ENCODE peak calls at places on chromosome 2, in ten cellular contexts. Z is left lung; T is AG09319; B is thyroid gland; D is foreskin fibroblast; L is heart left ventricle; V is MCF 10A; R is CD4-positive, alpha-beta T cell; P is Peyer's patch; A is brain microvascular endothelial cell. S is an unnamed sample.

GRCh38 chr2:204234879-204235278 is 298.3 kb downstream of the ICOS start:
- DNase-seq in R (no peak), P (no peak), Z (no peak), B (no peak), V (no peak), L (no peak), A (peak), D (no peak), T (no peak), S (no peak)

GRCh38 chr2:146604521-146604920 is 1240.3 kb upstream of the ACVR2A start:
- DNase-seq in Z (no peak), L (no peak), V (no peak), P (no peak), R (no peak), A (no peak), B (no peak), D (no peak), T (no peak), S (no peak)

GRCh38 chr2:58553937-58554336 is 312.8 kb upstream of the FANCL start:
- DNase-seq in B (peak), D (no peak), L (no peak), Z (no peak), V (peak), R (no peak), P (no peak), T (no peak), A (no peak), S (no peak)

GRCh38 chr2:28270456-28271146 is 122.1 kb upstream of the FOSL2 start:
- DNase-seq in T (no peak), A (no peak), P (no peak), L (no peak), Z (no peak), B (no peak), D (no peak), V (no peak), R (no peak), S (no peak)

GRCh38 chr2:226489765-226490164 is 309.9 kb downstream of the IRS1 start:
- DNase-seq in P (no peak), D (peak), R (no peak), V (peak), B (no peak), L (no peak), T (no peak), Z (no peak), A (peak), S (peak)

GRCh38 chr2:60285476-60286316 is 267.8 kb downstream of the BCL11A start:
- DNase-seq in B (no peak), P (no peak), V (peak), L (no peak), Z (no peak), D (no peak), R (no peak), T (no peak), A (no peak), S (peak)

GRCh38 chr2:178796079-178796677 is 11.0 kb downstream of the TTN start:
- DNase-seq in P (no peak), B (no peak), R (no peak), L (no peak), V (peak), A (no peak), Z (no peak), D (peak), T (peak), S (peak)

GRCh38 chr2:190996338-190996946 is 17.5 kb downstream of the STAT1 start:
- DNase-seq in L (no peak), R (peak), V (peak), A (peak), Z (no peak), T (no peak), P (no peak), D (no peak), B (peak), S (no peak)

GRCh38 chr2:33949371-33949770 is 350.3 kb upstream of the FAM98A start:
- DNase-seq in P (no peak), D (no peak), V (no peak), B (no peak), A (no peak), L (no peak), R (no peak), T (no peak), Z (no peak), S (no peak)

GRCh38 chr2:48419884-48420511 is 110.0 kb upstream of the STON1 start:
- DNase-seq in V (no peak), B (peak), L (peak), P (no peak), R (no peak), A (no peak), D (no peak), T (no peak), Z (no peak), S (no peak)

GRCh38 chr2:236168110-236169067 is at the start of gene GBX2:
- DNase-seq in D (peak), L (peak), A (peak), V (no peak), R (no peak), Z (no peak), T (no peak), P (peak), B (peak), S (no peak)

GRCh38 chr2:42971947-42972736 is 179.8 kb upstream of the HAAO start:
- DNase-seq in T (no peak), B (no peak), A (no peak), Z (no peak), P (no peak), V (no peak), D (no peak), R (no peak), L (no peak), S (peak)

GRCh38 chr2:19883971-19884720 is 17.6 kb downstream of the TTC32 start:
- DNase-seq in B (peak), D (no peak), P (no peak), R (no peak), Z (no peak), T (no peak), V (no peak), A (no peak), L (no peak), S (no peak)

GRCh38 chr2:109674894-109675534 is 60.9 kb downstream of the SOWAHC start:
- DNase-seq in L (no peak), Z (no peak), A (no peak), R (no peak), D (no peak), P (peak), V (no peak), T (no peak), B (peak), S (no peak)

GRCh38 chr2:149164296-149164695 is 125.8 kb downstream of the LYPD6B start:
- DNase-seq in R (no peak), T (no peak), D (no peak), Z (no peak), A (no peak), V (peak), P (no peak), B (no peak), L (no peak), S (peak)

GRCh38 chr2:202771741-202772470 is 99.7 kb downstream of the ICA1L start:
- DNase-seq in Z (no peak), B (no peak), T (no peak), P (no peak), V (no peak), A (no peak), R (no peak), D (peak), L (peak), S (no peak)

GRCh38 chr2:190334479-190335224 is 8.7 kb upstream of the INPP1 start:
- DNase-seq in A (no peak), V (no peak), D (no peak), P (no peak), B (no peak), T (no peak), Z (no peak), L (no peak), R (no peak), S (no peak)

GRCh38 chr2:144694456-144694855 is 174.5 kb upstream of the ZEB2 start:
- DNase-seq in V (peak), L (no peak), Z (no peak), R (no peak), B (no peak), A (no peak), P (no peak), D (no peak), T (no peak), S (peak)

GRCh38 chr2:153971914-153972313 is 100.2 kb downstream of the GALNT13 start:
- DNase-seq in B (no peak), V (no peak), P (no peak), Z (no peak), R (no peak), T (no peak), A (no peak), D (no peak), L (no peak), S (no peak)

GRCh38 chr2:53821810-53822209 is 35.0 kb downstream of the ERLEC1 start:
- DNase-seq in B (no peak), A (no peak), L (no peak), T (no peak), D (no peak), P (no peak), R (no peak), Z (no peak), V (no peak), S (no peak)

GRCh38 chr2:85584354-85584856 is at the start of gene VAMP5:
- DNase-seq in B (no peak), A (no peak), D (no peak), P (peak), L (peak), V (no peak), R (no peak), T (no peak), Z (no peak), S (no peak)

GRCh38 chr2:194765723-194766122 is 891.3 kb upstream of the SLC39A10 start:
- DNase-seq in T (no peak), B (no peak), L (no peak), A (no peak), V (no peak), Z (no peak), D (no peak), P (no peak), R (no peak), S (no peak)
- TF ChIP-seq CTCF in T (no peak), B (no peak), L (no peak), A (no peak), V (no peak), Z (no peak), D (no peak), P (no peak), R (no peak), S (no peak)

DNA sequence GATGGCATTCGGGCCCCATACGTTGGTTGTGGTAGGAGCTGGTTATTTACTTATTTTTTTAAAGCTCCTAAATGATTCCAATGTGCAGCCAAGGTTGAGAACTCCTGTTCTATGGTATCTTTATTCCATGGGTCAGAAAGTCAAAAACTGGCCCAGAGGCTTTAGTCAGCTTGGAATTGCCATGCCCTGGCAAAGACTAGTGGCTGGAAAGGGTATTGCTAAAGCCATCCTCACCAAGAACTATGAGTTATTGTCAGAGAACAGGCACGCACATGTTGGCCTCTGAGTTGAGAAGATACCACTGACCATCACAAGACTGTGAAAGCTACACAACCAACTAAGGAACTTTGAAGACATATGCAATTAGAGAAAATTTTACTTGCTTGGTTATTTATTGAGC is 47.9 kb upstream of the ACMSD start:
- DNase-seq in B (no peak), A (no peak), D (no peak), Z (no peak), V (no peak), P (no peak), T (no peak), L (no peak), R (no peak), S (no peak)
- TF ChIP-seq CTCF in B (no peak), A (peak), D (no peak), Z (no peak), V (no peak), P (no peak), T (no peak), L (no peak), R (no peak), S (peak)

DNA sequence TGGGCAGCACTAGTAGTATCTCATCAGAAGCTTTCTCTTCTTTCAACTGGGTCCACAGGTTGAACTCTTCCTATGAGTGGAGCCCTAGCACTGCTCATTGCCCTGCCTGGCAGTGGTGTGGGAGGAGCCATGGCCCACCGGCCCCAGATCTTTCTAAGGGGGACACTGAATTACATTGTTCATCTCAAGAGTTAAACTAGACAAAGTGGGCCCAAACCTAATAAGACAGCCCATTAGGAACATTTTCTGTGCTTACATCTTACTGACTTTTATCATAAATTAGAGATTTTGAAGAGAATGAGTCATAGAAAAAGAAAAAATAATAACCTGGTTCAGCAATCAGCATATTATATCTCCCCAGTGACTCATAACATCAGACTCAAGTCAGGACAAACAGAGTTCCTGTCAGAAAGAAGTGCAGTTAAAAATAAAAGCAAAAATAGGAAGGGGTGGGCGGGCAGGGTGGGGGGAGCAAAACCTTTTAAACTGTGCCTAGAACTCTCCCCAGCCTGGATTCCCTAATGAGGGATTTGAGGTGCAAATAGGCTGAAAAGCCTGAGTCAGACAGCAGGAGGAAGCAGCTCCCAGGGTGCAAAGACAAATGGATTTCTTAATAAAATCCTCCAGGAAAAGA is 161.6 kb upstream of the TRIB2 start:
- DNase-seq in B (no peak), D (peak), P (no peak), R (no peak), Z (no peak), L (no peak), A (peak), V (peak), T (peak), S (peak)
- TF ChIP-seq CTCF in B (no peak), D (no peak), P (no peak), R (no peak), Z (no peak), L (no peak), A (peak), V (no peak), T (peak), S (peak)

DNA sequence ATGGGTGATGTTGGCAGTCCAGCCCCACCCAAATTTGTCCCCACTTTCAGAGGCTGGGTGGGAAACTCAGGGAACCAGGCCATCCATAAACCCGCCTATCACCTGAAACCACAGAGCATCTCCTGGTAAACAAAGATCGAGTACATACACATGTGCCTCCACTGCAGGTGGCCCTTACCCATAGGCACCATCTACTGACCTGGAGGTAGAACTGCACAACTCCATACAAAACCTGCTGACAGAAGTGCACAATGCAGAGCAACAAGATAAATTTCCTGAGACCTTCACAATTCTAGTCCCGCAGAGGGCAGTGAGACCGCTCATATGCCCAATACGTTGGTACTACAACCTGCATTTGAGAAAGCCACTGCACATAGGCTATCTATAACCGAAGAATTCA is 856.3 kb downstream of the SUCLG1 start:
- DNase-seq in D (no peak), B (no peak), L (no peak), T (no peak), Z (no peak), R (no peak), V (no peak), A (no peak), P (no peak), S (no peak)
- TF ChIP-seq CTCF in D (no peak), B (no peak), L (no peak), T (no peak), Z (no peak), R (no peak), V (no peak), A (no peak), P (no peak), S (no peak)

GRCh38 chr2:171217330-171217729 is 56.6 kb upstream of the TLK1 start:
- DNase-seq in D (no peak), A (no peak), B (no peak), L (no peak), T (no peak), P (no peak), Z (no peak), R (no peak), V (no peak), S (no peak)
- TF ChIP-seq CTCF in D (no peak), A (no peak), B (no peak), L (no peak), T (no peak), P (no peak), Z (no peak), R (no peak), V (no peak), S (no peak)

GRCh38 chr2:162330881-162331280 is 12.4 kb upstream of the IFIH1 start:
- DNase-seq in R (no peak), T (no peak), A (no peak), Z (no peak), V (no peak), P (no peak), D (no peak), L (no peak), B (no peak), S (peak)

GRCh38 chr2:162328424-162329157 is 10.1 kb upstream of the IFIH1 start:
- DNase-seq in Z (no peak), P (no peak), D (no peak), V (no peak), L (no peak), B (no peak), R (no peak), T (no peak), A (no peak), S (no peak)

GRCh38 chr2:162333968-162334367 is 10.0 kb upstream of the GCA start:
- DNase-seq in Z (no peak), D (no peak), L (no peak), B (peak), V (peak), R (no peak), T (no peak), A (peak), P (no peak), S (peak)
- TF ChIP-seq CTCF in Z (no peak), D (peak), L (peak), B (peak), V (peak), R (peak), T (peak), A (peak), P (peak), S (peak)

DNA sequence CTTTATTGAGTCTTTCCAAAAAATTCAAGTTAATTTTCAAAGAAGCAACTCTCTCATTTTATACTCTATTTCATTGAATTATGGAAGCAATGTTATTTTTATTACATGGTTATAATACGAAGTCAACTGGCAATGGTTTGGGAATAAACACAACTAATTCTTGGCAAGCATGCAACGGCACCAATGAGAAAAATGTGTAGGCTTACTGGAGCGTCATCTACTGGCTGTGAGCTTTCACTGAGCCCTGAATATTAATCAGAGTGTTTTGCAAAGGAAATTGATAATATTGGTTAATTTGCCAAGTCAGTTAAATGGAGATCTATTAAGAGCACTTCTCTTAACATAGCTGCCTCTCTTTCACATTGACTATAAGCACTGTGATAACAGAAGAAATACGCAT is 163.9 kb downstream of the IKZF2 start:
- DNase-seq in V (no peak), P (no peak), A (no peak), R (no peak), L (no peak), B (no peak), T (no peak), D (no peak), Z (no peak), S (no peak)
- TF ChIP-seq CTCF in V (no peak), P (no peak), A (no peak), R (no peak), L (no peak), B (no peak), T (peak), D (no peak), Z (no peak), S (peak)

GRCh38 chr2:216991563-216991962 is 131.7 kb upstream of the TNP1 start:
- DNase-seq in D (peak), P (no peak), V (no peak), T (no peak), L (no peak), B (no peak), R (no peak), A (no peak), Z (no peak), S (no peak)

GRCh38 chr2:216987176-216987809 is 127.4 kb upstream of the TNP1 start:
- DNase-seq in V (no peak), P (no peak), A (no peak), L (no peak), D (no peak), B (no peak), Z (no peak), R (no peak), T (no peak), S (no peak)

GRCh38 chr2:216992056-216992455 is 132.2 kb upstream of the TNP1 start:
- DNase-seq in R (no peak), V (no peak), Z (no peak), D (no peak), P (no peak), B (no peak), L (no peak), T (no peak), A (no peak), S (no peak)

GRCh38 chr2:216985658-216986141 is 125.8 kb upstream of the TNP1 start:
- DNase-seq in T (no peak), L (no peak), Z (no peak), R (no peak), A (no peak), P (no peak), B (peak), V (no peak), D (no peak), S (no peak)

DNA sequence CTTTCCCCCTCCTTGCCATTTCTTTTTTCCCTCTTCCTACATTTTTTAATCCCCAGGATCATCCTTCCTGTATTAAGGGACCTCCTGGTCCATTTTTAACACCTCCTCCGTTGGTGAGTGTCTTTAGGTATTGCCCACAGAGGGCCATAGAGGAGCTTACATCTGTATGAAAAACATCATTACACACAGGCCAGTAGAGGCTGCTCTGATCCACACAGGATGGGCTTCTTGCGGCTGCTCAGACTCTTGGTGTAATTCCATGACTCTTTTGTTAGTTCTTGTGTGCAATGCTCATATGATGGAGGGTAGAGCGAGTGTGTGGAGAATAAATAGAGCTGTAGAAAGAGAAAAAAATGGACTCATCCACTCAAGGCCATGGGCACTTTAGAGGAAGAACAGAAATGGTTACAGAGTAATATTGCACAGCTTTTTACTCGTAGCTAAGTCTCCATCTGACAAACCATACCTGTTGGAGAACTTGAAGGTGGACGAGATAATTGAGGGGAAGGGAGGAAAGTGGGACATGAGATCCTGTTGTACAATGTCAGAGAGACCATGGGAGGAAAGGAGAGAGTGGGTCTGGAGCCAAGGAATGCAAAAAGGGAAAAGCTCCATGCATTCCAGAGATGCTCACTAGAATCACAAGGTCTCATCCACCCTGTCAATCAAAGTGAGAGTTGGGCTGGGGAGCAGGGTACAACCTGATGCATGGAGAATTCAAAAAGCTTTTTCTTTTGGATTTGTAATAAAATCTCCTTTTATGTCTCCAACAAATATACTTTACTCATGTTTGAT is 129.7 kb upstream of the TNP1 start:
- DNase-seq in T (no peak), D (peak), B (no peak), Z (no peak), L (no peak), V (no peak), A (peak), R (no peak), P (no peak), S (no peak)
- TF ChIP-seq CTCF in T (peak), D (peak), B (no peak), Z (no peak), L (no peak), V (no peak), A (peak), R (no peak), P (no peak), S (peak)

S was measured in foreskin keratinocyte.